ENCODE peak calls at places on chromosomes 1 and 21, in four cellular contexts. P is lower lobe of right lung, W is gastrocnemius medialis, T is ovary. I is an unnamed sample.

GRCh38 chr1:58783993-58784757 is at the start of gene JUN:
- DNase-seq in T (peak; percentile 100), W (peak; percentile 100), P (peak; percentile 100), I (peak; percentile 100)

GRCh38 chr1:98794196-98794886 is 132.8 kb downstream of the SNX7 start:
- DNase-seq in T (no peak), P (no peak), W (no peak), I (no peak)

GRCh38 chr1:168734946-168735345 is 5.9 kb upstream of the DPT start:
- DNase-seq in W (no peak), P (no peak), T (no peak), I (no peak)

GRCh38 chr1:15525043-15525958 is 1.3 kb upstream of the CASP9 start:
- DNase-seq in W (peak; percentile 99), P (peak; percentile 99), T (peak; percentile 47), I (no peak)

GRCh38 chr21:37166733-37167132 is 93.7 kb downstream of the TTC3 start:
- DNase-seq in P (no peak), T (no peak), W (peak; percentile 17), I (no peak)

GRCh38 chr21:26280715-26281310 is 110.2 kb upstream of the APP start:
- DNase-seq in P (no peak), W (no peak), T (no peak), I (no peak)

GRCh38 chr21:40351006-40351405 is 483.8 kb downstream of the PCP4 start:
- DNase-seq in W (no peak), T (no peak), P (no peak), I (no peak)

GRCh38 chr1:28193701-28194161 is 17.2 kb upstream of the PTAFR start:
- DNase-seq in T (no peak), W (no peak), P (no peak), I (no peak)

GRCh38 chr1:162230096-162230495 is 146.6 kb downstream of the SPATA46 start:
- DNase-seq in W (no peak), P (peak; percentile 49), T (no peak), I (no peak)

GRCh38 chr1:248849152-248849551 is 9.7 kb downstream of the ZNF692 start:
- DNase-seq in W (no peak), T (no peak), P (no peak), I (no peak)

GRCh38 chr1:145849356-145850165 is 4.1 kb downstream of the NUDT17 start:
- DNase-seq in W (no peak), P (no peak), T (no peak), I (no peak)

GRCh38 chr1:13828454-13829151 is 128.6 kb downstream of the PRDM2 start:
- DNase-seq in T (peak; percentile 78), W (no peak), P (peak; percentile 82), I (no peak)

GRCh38 chr1:7207875-7208646 is 422.8 kb downstream of the CAMTA1 start:
- DNase-seq in W (peak; percentile 34), P (no peak), T (peak; percentile 66), I (no peak)

GRCh38 chr1:246782120-246782900 is 58.1 kb downstream of the SCCPDH start:
- DNase-seq in W (peak; percentile 94), T (peak; percentile 68), P (no peak), I (no peak)

GRCh38 chr1:39901486-39902120 is at the start of gene MYCL:
- DNase-seq in W (peak; percentile 34), T (peak; percentile 59), P (peak; percentile 92), I (no peak)

GRCh38 chr1:34190692-34191091 is 14.0 kb downstream of the C1orf94 start:
- DNase-seq in T (no peak), W (no peak), P (no peak), I (no peak)

GRCh38 chr21:33039542-33039941 is 13.8 kb downstream of the OLIG2 start:
- DNase-seq in P (no peak), W (no peak), T (no peak), I (no peak)

GRCh38 chr1:6634278-6635052 is 9.8 kb downstream of the THAP3 start:
- DNase-seq in W (peak; percentile 88), P (peak; percentile 73), T (peak; percentile 70), I (no peak)

GRCh38 chr1:24308365-24309015 is 10.7 kb upstream of the GRHL3 start:
- DNase-seq in W (no peak), T (no peak), P (no peak), I (no peak)

GRCh38 chr1:109535481-109535880 is 4.2 kb upstream of the GPR61 start:
- DNase-seq in P (no peak), T (no peak), W (no peak), I (no peak)
- H3K4me1 ChIP-seq in P (peaks cover 12% of the 10 kb centered on the region), T (peaks cover 4% of the 10 kb centered on the region), W (peaks cover 55% of the 10 kb centered on the region), I (peaks cover 7% of the 10 kb centered on the region)

GRCh38 chr1:43671193-43671592 is 21.2 kb downstream of the KDM4A start:
- DNase-seq in T (no peak), P (no peak), W (no peak), I (no peak)

GRCh38 chr1:43673261-43673660 is 23.3 kb downstream of the KDM4A start:
- DNase-seq in W (no peak), P (no peak), T (no peak), I (no peak)

GRCh38 chr1:43668956-43669355 is 19.0 kb downstream of the KDM4A start:
- DNase-seq in P (no peak), T (no peak), W (no peak), I (no peak)

GRCh38 chr1:43669878-43670277 is 19.9 kb downstream of the KDM4A start:
- DNase-seq in W (peak; percentile 19), T (no peak), P (no peak), I (no peak)

GRCh38 chr1:43671626-43672330 is 21.8 kb downstream of the KDM4A start:
- DNase-seq in T (no peak), P (no peak), W (no peak), I (no peak)
- H3K36me3 ChIP-seq in T (no peaks in the 10 kb centered on the region), P (peaks cover 100% of the 10 kb centered on the region), W (peaks cover 91% of the 10 kb centered on the region), I (no peaks in the 10 kb centered on the region)

DNA sequence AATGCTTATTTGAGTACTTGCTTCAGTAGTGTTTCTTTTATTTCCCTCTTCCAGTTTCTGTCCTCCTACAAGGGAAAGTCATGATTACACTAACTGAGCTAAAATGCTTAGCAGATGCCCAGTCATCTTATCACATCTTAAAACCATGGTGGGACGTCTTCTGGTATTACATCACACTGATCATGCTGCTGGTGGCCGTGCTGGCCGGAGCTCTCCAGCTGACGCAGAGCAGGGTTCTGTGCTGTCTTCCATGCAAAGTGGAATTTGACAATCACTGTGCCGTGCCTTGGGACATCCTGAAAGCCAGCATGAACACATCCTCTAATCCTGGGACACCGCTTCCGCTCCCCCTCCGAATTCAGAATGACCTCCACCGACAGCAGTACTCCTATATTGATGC is 50.3 kb upstream of the LRRC8C start:
- DNase-seq in T (no peak), W (no peak), P (no peak), I (no peak)
- H3K4me3 ChIP-seq in T (no peak overlapping the region), W (no peak overlapping the region), P (no peak overlapping the region), I (no peak overlapping the region)

GRCh38 chr1:38046884-38047602 is 450 bp upstream of the POU3F1 start:
- DNase-seq in T (peak; percentile 91), P (peak; percentile 83), W (peak; percentile 78), I (no peak)

GRCh38 chr1:38050397-38051141 is 4.0 kb upstream of the POU3F1 start:
- DNase-seq in P (no peak), T (no peak), W (no peak), I (no peak)

GRCh38 chr1:38046333-38046883 is at the start of gene POU3F1:
- DNase-seq in T (peak; percentile 58), W (no peak), P (no peak), I (no peak)

GRCh38 chr1:38045431-38046332 is 911 bp downstream of the POU3F1 start:
- DNase-seq in W (no peak), T (peak; percentile 50), P (peak; percentile 57), I (no peak)

GRCh38 chr1:38047603-38048146 is 1.1 kb upstream of the POU3F1 start:
- DNase-seq in T (no peak), W (no peak), P (no peak), I (no peak)
- H3K4me1 ChIP-seq in T (peaks cover 12% of the 10 kb centered on the region), W (peaks cover 17% of the 10 kb centered on the region), P (peaks cover 28% of the 10 kb centered on the region), I (peaks cover 28% of the 10 kb centered on the region)

GRCh38 chr1:226672217-226672838 is 66.8 kb downstream of the ITPKB start:
- DNase-seq in W (no peak), T (no peak), P (no peak), I (no peak)
- H3K36me3 ChIP-seq in W (no peaks in the 10 kb centered on the region), T (no peaks in the 10 kb centered on the region), P (no peaks in the 10 kb centered on the region), I (no peaks in the 10 kb centered on the region)

DNA sequence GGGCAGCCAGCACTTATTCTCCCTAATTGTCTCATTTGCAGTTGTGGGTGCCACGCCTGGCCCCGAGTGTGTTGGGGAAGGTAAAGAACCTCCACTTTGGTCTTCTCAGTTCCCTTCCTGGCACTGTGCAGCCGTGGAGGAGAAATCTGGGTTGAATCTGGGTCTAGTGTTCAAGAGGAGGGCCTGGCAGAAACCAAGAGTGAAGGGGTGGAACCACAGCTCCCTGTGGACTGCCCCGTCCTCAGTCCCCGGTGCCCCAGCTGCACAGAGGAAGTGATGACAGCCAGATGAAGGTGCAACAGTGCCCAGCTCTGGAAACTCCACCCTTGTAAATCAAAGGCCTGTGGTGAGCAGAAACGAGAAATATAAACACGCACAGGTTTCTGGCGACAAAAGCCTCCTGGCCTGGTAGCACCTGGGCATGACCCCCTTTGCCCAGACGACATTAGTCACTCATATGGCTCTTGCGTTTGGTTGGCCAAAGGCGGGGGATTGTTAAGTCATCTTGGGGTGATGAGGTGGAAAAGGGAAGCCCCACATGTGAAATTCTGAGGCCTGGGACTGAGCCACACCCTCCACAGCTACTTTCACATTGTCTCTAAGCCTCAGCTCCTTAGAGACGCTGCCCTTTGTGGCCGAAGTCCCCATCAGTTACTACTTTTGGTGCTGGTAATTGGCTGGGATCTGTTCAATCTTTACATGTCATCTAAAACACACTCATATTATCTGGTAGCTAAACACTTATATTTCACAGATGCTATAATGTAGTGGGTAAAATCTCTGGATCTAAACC is 4.2 kb upstream of the ECE1 start:
- DNase-seq in T (no peak), W (no peak), P (peak; percentile 67), I (no peak)
- H3K4me3 ChIP-seq in T (no peak overlapping the region), W (no peak overlapping the region), P (peak overlapping the region; percentile 31), I (no peak overlapping the region)